ENCODE peak calls at places on chromosomes 1 and 21, in ten cellular contexts. I is GM12892, F is left cardiac atrium, B is HTR-8/SVneo, G is NB4, W is AG04450, D is left colon, R is T-helper 2 cell, T is ureter, P is RWPE1. U is an unnamed sample.

GRCh38 chr1:226568077-226568831 is 19.7 kb downstream of the STUM start:
- DNase-seq in R (no peak), B (no peak), F (no peak), I (no peak), G (peak), P (no peak), T (no peak), W (no peak), D (no peak), U (no peak)

GRCh38 chr1:225597926-225598575 is 54.9 kb downstream of the ENAH start:
- DNase-seq in P (peak), T (no peak), I (no peak), F (no peak), G (peak), D (no peak), W (no peak), B (peak), R (no peak), U (no peak)

GRCh38 chr1:71787699-71788098 is 494.6 kb downstream of the NEGR1 start:
- DNase-seq in F (no peak), D (no peak), T (no peak), I (no peak), P (no peak), W (no peak), G (no peak), R (no peak), B (no peak), U (no peak)

GRCh38 chr1:113780363-113781146 is 21.3 kb upstream of the PHTF1 start:
- DNase-seq in T (no peak), P (no peak), F (no peak), I (no peak), B (no peak), G (peak), R (no peak), W (no peak), D (no peak), U (no peak)

GRCh38 chr1:5889901-5890300 is 102.3 kb downstream of the NPHP4 start:
- DNase-seq in T (no peak), F (no peak), I (no peak), P (no peak), B (no peak), W (no peak), G (no peak), R (no peak), D (no peak), U (no peak)

GRCh38 chr1:237386362-237387143 is 344.6 kb downstream of the RYR2 start:
- DNase-seq in D (no peak), I (no peak), F (no peak), P (peak), R (no peak), T (no peak), W (no peak), G (peak), B (peak), U (peak)

GRCh38 chr21:34808569-34809204 is 139.9 kb downstream of the CLIC6 start:
- DNase-seq in D (no peak), G (peak), R (no peak), F (no peak), T (no peak), P (no peak), I (no peak), W (peak), B (no peak), U (no peak)

GRCh38 chr1:153907134-153907533 is 15.6 kb downstream of the GATAD2B start:
- DNase-seq in P (no peak), G (no peak), B (no peak), R (no peak), D (no peak), T (no peak), F (no peak), W (no peak), I (no peak), U (no peak)

GRCh38 chr21:43015906-43016540 is 41.7 kb downstream of the PKNOX1 start:
- DNase-seq in T (no peak), F (no peak), P (no peak), B (no peak), G (no peak), I (no peak), D (no peak), R (no peak), W (no peak), U (no peak)

GRCh38 chr1:2166254-2166653 is 28.3 kb downstream of the FAAP20 start:
- DNase-seq in P (no peak), F (no peak), T (no peak), D (no peak), W (no peak), R (no peak), G (no peak), B (no peak), I (no peak), U (no peak)

GRCh38 chr1:236166041-236166440 is 23.7 kb downstream of the GPR137B start:
- DNase-seq in D (no peak), F (no peak), P (no peak), G (no peak), T (no peak), W (no peak), I (no peak), R (no peak), B (no peak), U (no peak)

GRCh38 chr21:27645285-27645684 is 678.4 kb upstream of the ADAMTS5 start:
- DNase-seq in D (no peak), T (no peak), W (no peak), B (no peak), I (no peak), P (no peak), R (no peak), F (no peak), G (no peak), U (no peak)

GRCh38 chr1:221886311-221887090 is 144.6 kb upstream of the DUSP10 start:
- DNase-seq in G (no peak), P (no peak), B (no peak), D (no peak), T (no peak), I (no peak), W (no peak), R (no peak), F (no peak), U (no peak)